ENCODE peak calls at places on chromosomes 1 and 21, in four cellular contexts. One of them, this sample, is unnamed.

GRCh38 chr1:240352769-240353168 is 259.2 kb downstream of the GREM2 start:
- DNase-seq in uterus: no peak
- DNase-seq in A549: peak
- DNase-seq in heart right ventricle: no peak
- DNase-seq in this sample: no peak

GRCh38 chr1:25082216-25082899 is 149.9 kb downstream of the SYF2 start:
- DNase-seq in A549: no peak
- DNase-seq in heart right ventricle: no peak
- DNase-seq in uterus: no peak
- DNase-seq in this sample: no peak

GRCh38 chr1:54615531-54616245 is 7.6 kb downstream of the FAM151A start:
- DNase-seq in heart right ventricle: no peak
- DNase-seq in A549: no peak
- DNase-seq in uterus: no peak
- DNase-seq in this sample: no peak

GRCh38 chr1:2125375-2126211 is 69.0 kb downstream of the FAAP20 start:
- DNase-seq in heart right ventricle: no peak
- DNase-seq in A549: no peak
- DNase-seq in uterus: no peak
- DNase-seq in this sample: no peak

GRCh38 chr1:99268021-99268420 is 3.7 kb downstream of the PLPPR4 start:
- DNase-seq in heart right ventricle: no peak
- DNase-seq in A549: no peak
- DNase-seq in uterus: no peak
- DNase-seq in this sample: no peak

GRCh38 chr1:14928412-14928811 is 225.1 kb upstream of the TMEM51 start:
- DNase-seq in heart right ventricle: no peak
- DNase-seq in uterus: no peak
- DNase-seq in A549: no peak
- DNase-seq in this sample: no peak

GRCh38 chr1:39016604-39017171 is 9.5 kb upstream of the NDUFS5 start:
- DNase-seq in A549: no peak
- DNase-seq in uterus: no peak
- DNase-seq in heart right ventricle: no peak
- DNase-seq in this sample: no peak

GRCh38 chr1:221430133-221430960 is 311.5 kb downstream of the DUSP10 start:
- DNase-seq in heart right ventricle: no peak
- DNase-seq in uterus: no peak
- DNase-seq in A549: no peak
- DNase-seq in this sample: no peak

GRCh38 chr1:10870493-10871096 is 74.1 kb upstream of the CASZ1 start:
- DNase-seq in A549: no peak
- DNase-seq in uterus: no peak
- DNase-seq in heart right ventricle: no peak
- DNase-seq in this sample: no peak

GRCh38 chr1:247493106-247493505 is 35.2 kb upstream of the OR2B11 start:
- DNase-seq in heart right ventricle: no peak
- DNase-seq in uterus: no peak
- DNase-seq in A549: no peak
- DNase-seq in this sample: no peak

GRCh38 chr21:27134513-27134912 is 167.6 kb upstream of the ADAMTS5 start:
- DNase-seq in heart right ventricle: no peak
- DNase-seq in A549: no peak
- DNase-seq in uterus: no peak
- DNase-seq in this sample: no peak

GRCh38 chr1:33343539-33343938 is 22.6 kb upstream of the A3GALT2 start:
- DNase-seq in uterus: no peak
- DNase-seq in heart right ventricle: no peak
- DNase-seq in A549: no peak
- DNase-seq in this sample: no peak

GRCh38 chr1:78536427-78536826 is 45.7 kb downstream of the PTGFR start:
- DNase-seq in A549: no peak
- DNase-seq in heart right ventricle: no peak
- DNase-seq in uterus: no peak
- DNase-seq in this sample: no peak

GRCh38 chr1:195462646-195463045 is 1145.6 kb downstream of the KCNT2 start:
- DNase-seq in uterus: no peak
- DNase-seq in heart right ventricle: no peak
- DNase-seq in A549: no peak
- DNase-seq in this sample: no peak

GRCh38 chr1:157965584-157965983 is 27.9 kb upstream of the KIRREL1 start:
- DNase-seq in heart right ventricle: no peak
- DNase-seq in uterus: no peak
- DNase-seq in A549: peak
- DNase-seq in this sample: no peak

GRCh38 chr1:85544689-85545203 is 35.8 kb upstream of the CCN1 start:
- DNase-seq in A549: peak
- DNase-seq in heart right ventricle: no peak
- DNase-seq in uterus: no peak
- DNase-seq in this sample: no peak

GRCh38 chr21:42302292-42302650 is 12.9 kb downstream of the TFF3 start:
- DNase-seq in A549: no peak
- DNase-seq in heart right ventricle: no peak
- DNase-seq in uterus: no peak
- DNase-seq in this sample: no peak

GRCh38 chr1:180168786-180169640 is 14.3 kb downstream of the QSOX1 start:
- DNase-seq in uterus: no peak
- DNase-seq in A549: peak
- DNase-seq in heart right ventricle: no peak
- DNase-seq in this sample: no peak

GRCh38 chr1:61183471-61184034 is 101.2 kb downstream of the NFIA start:
- DNase-seq in A549: peak
- DNase-seq in heart right ventricle: peak
- DNase-seq in uterus: peak
- DNase-seq in this sample: no peak

GRCh38 chr1:40143891-40144575 is 17.2 kb upstream of the RLF start:
- DNase-seq in A549: peak
- DNase-seq in heart right ventricle: no peak
- DNase-seq in uterus: peak
- DNase-seq in this sample: no peak

GRCh38 chr1:85554630-85555327 is 25.8 kb upstream of the CCN1 start:
- DNase-seq in uterus: no peak
- DNase-seq in A549: no peak
- DNase-seq in heart right ventricle: no peak
- DNase-seq in this sample: no peak

GRCh38 chr1:115877511-115877910 is 36.6 kb upstream of the NHLH2 start:
- DNase-seq in A549: no peak
- DNase-seq in uterus: no peak
- DNase-seq in heart right ventricle: no peak
- DNase-seq in this sample: no peak

GRCh38 chr1:153616144-153616884 is at the start of gene S100A14:
- DNase-seq in A549: no peak
- DNase-seq in heart right ventricle: peak
- DNase-seq in uterus: no peak
- DNase-seq in this sample: no peak

GRCh38 chr1:151199860-151200581 is 1.7 kb downstream of the PIP5K1A start:
- DNase-seq in heart right ventricle: no peak
- DNase-seq in uterus: no peak
- DNase-seq in A549: peak
- DNase-seq in this sample: no peak
- H3K27ac ChIP-seq in heart right ventricle: peak
- H3K27ac ChIP-seq in uterus: peak
- H3K27ac ChIP-seq in A549: peak
- H3K27ac ChIP-seq in this sample: peak

GRCh38 chr1:66265796-66266195 is 268.2 kb upstream of the SGIP1 start:
- DNase-seq in A549: peak
- DNase-seq in heart right ventricle: no peak
- DNase-seq in uterus: no peak
- DNase-seq in this sample: no peak

GRCh38 chr1:66267211-66267940 is 266.6 kb upstream of the SGIP1 start:
- DNase-seq in uterus: no peak
- DNase-seq in A549: no peak
- DNase-seq in heart right ventricle: no peak
- DNase-seq in this sample: no peak

GRCh38 chr1:66265268-66265667 is 268.7 kb upstream of the SGIP1 start:
- DNase-seq in heart right ventricle: no peak
- DNase-seq in uterus: no peak
- DNase-seq in A549: no peak
- DNase-seq in this sample: no peak

GRCh38 chr1:66266350-66266749 is 267.6 kb upstream of the SGIP1 start:
- DNase-seq in uterus: no peak
- DNase-seq in heart right ventricle: no peak
- DNase-seq in A549: no peak
- DNase-seq in this sample: no peak

DNA sequence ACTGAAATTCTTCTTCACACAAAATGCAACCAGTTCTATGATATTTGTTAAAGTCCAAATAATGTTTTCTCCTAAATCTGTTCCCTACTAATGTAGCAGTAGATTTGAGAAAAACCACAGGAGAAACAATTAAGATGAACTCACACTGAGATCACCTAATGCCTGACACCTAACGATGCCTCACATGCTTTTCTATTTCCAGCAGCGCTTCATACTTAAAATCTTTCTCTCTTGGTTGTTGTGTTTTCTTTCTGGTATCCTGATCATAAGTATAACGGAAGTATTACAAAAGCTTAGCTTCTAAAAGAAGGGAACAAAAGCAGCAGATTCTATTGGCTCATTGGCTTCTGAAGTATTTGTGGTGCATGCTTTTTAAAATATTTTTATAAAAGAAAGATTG is 267.2 kb upstream of the SGIP1 start:
- DNase-seq in heart right ventricle: no peak
- DNase-seq in A549: no peak
- DNase-seq in uterus: no peak
- DNase-seq in this sample: no peak
- H3K27ac ChIP-seq in heart right ventricle: no peak
- H3K27ac ChIP-seq in A549: peak
- H3K27ac ChIP-seq in uterus: no peak
- H3K27ac ChIP-seq in this sample: peak

DNA sequence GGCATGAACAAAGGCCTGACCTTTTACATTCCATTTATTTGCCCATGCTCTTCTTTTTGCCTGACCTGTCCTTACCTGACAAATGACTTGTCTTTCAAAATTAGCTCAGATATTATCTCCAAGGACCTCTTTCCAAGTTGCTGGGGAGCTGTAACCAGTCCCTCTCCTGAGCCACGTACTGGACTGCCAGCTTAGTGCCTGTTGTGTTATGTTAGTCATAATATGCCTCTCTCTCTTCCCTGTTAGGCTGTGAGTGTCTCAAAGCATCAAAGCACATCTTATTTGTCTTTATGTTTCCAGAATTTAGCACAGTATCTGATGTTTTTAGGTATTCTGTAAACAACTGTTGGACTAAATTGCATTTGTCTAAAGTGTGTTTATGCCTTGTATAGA is 13.7 kb upstream of the PODN start:
- DNase-seq in A549: no peak
- DNase-seq in uterus: no peak
- DNase-seq in heart right ventricle: no peak
- DNase-seq in this sample: no peak
- H3K27ac ChIP-seq in A549: no peak
- H3K27ac ChIP-seq in uterus: no peak
- H3K27ac ChIP-seq in heart right ventricle: peak
- H3K27ac ChIP-seq in this sample: no peak

DNA sequence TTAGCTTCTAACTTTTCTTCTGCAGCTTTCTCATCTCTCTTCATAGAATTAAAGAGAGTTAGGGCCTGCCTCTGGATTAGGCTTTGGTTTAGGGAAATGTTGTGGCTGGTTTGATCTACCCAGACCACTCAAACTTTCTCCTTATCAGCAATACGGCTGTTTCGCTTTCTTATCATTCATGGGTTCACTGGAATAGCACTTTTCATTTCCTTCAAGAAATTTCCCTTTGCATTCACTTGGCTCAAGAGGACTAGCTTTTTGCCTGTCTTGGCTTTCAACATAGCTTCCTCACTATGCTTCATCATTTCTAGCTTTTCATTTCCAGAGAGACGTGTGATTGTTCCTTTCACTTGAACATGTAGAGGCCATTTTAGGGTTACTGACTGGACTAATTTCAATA is 59.6 kb downstream of the AKT3 start:
- DNase-seq in uterus: no peak
- DNase-seq in heart right ventricle: no peak
- DNase-seq in A549: no peak
- DNase-seq in this sample: no peak
- H3K27ac ChIP-seq in uterus: peak
- H3K27ac ChIP-seq in heart right ventricle: no peak
- H3K27ac ChIP-seq in A549: no peak
- H3K27ac ChIP-seq in this sample: peak

DNA sequence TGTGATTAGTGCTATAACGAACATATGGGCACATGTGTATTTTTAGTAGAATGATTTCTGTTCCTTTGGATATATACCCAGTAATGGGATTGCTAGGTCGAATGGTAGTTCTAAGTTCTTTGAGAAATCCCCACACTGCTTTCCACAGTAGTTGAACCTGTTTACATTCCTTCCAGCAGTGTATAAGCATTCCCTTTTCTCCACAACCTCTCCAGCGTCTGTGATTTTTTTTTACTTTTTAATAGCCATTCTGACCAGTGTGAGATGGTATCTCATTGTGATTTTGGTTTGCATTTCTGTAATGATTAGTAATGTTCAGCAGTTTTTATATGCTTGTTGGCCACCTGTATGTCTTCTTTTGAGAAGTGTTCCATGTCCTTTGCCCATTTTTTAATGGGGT is 81.8 kb upstream of the SLC44A3 start:
- DNase-seq in uterus: no peak
- DNase-seq in A549: no peak
- DNase-seq in heart right ventricle: no peak
- DNase-seq in this sample: no peak
- H3K27ac ChIP-seq in uterus: no peak
- H3K27ac ChIP-seq in A549: no peak
- H3K27ac ChIP-seq in heart right ventricle: no peak
- H3K27ac ChIP-seq in this sample: no peak

GRCh38 chr1:205979301-205979700 is 23.9 kb downstream of the RAB7B start:
- DNase-seq in A549: no peak
- DNase-seq in heart right ventricle: no peak
- DNase-seq in uterus: no peak
- DNase-seq in this sample: no peak
- H3K27ac ChIP-seq in A549: no peak
- H3K27ac ChIP-seq in heart right ventricle: no peak
- H3K27ac ChIP-seq in uterus: no peak
- H3K27ac ChIP-seq in this sample: no peak

GRCh38 chr1:218209351-218209861 is 75.7 kb upstream of the RRP15 start:
- DNase-seq in A549: peak
- DNase-seq in uterus: no peak
- DNase-seq in heart right ventricle: no peak
- DNase-seq in this sample: no peak
- H3K27ac ChIP-seq in A549: peak
- H3K27ac ChIP-seq in uterus: no peak
- H3K27ac ChIP-seq in heart right ventricle: no peak
- H3K27ac ChIP-seq in this sample: no peak

This sample was measured in esophagus squamous epithelium.